ENCODE peak calls at places on chromosomes 3 and 15, in eight cellular contexts. Z is lung; A is tibial artery; Q is right atrium auricular region; F is CD8-positive, alpha-beta memory T cell; J is fibroblast of lung; D is effector memory CD4-positive, alpha-beta T cell; G is H9. C is an unnamed sample.

GRCh38 chr3:39334205-39334604 is 4.7 kb downstream of the CCR8 start:
- DNase-seq in F (no peak), A (no peak), Q (no peak), Z (no peak), D (no peak), G (no peak), J (no peak), C (no peak)

GRCh38 chr3:81395739-81396138 is 365.7 kb downstream of the GBE1 start:
- DNase-seq in A (no peak), J (no peak), Z (no peak), G (peak), Q (no peak), F (no peak), D (no peak), C (peak)

GRCh38 chr15:25543156-25543555 is 104.3 kb upstream of the UBE3A start:
- DNase-seq in J (peak), Q (peak), Z (peak), A (peak), D (no peak), F (no peak), G (no peak), C (no peak)

GRCh38 chr3:150090006-150090405 is 119.3 kb upstream of the PFN2 start:
- DNase-seq in G (no peak), A (no peak), Q (no peak), D (no peak), F (no peak), J (no peak), Z (no peak), C (no peak)

GRCh38 chr3:169148448-169149348 is 514.8 kb downstream of the MECOM start:
- DNase-seq in G (no peak), D (no peak), F (no peak), J (no peak), Q (no peak), Z (no peak), A (no peak), C (no peak)

GRCh38 chr15:70016511-70016994 is 81.2 kb downstream of the TLE3 start:
- DNase-seq in G (no peak), Z (no peak), F (no peak), Q (no peak), J (no peak), D (no peak), A (no peak), C (no peak)

GRCh38 chr3:126850370-126851085 is 132.4 kb upstream of the PLXNA1 start:
- DNase-seq in D (no peak), J (peak), Z (peak), Q (peak), A (no peak), G (peak), F (no peak), C (peak)

GRCh38 chr15:48086162-48086561 is 34.6 kb upstream of the SLC24A5 start:
- DNase-seq in J (no peak), A (no peak), D (no peak), Z (no peak), G (no peak), Q (no peak), F (no peak), C (no peak)

GRCh38 chr3:194570184-194570583 is 63.0 kb downstream of the TMEM44 start:
- DNase-seq in J (no peak), Q (no peak), A (no peak), F (no peak), G (no peak), Z (no peak), D (no peak), C (no peak)

GRCh38 chr15:63905558-63906265 is 72.0 kb upstream of the HERC1 start:
- DNase-seq in A (no peak), D (no peak), F (no peak), G (no peak), J (no peak), Q (no peak), Z (no peak), C (no peak)

GRCh38 chr3:194806991-194807685 is 121.5 kb downstream of the FAM43A start:
- DNase-seq in A (no peak), Q (no peak), J (no peak), Z (no peak), D (no peak), G (no peak), F (no peak), C (no peak)

GRCh38 chr3:52704611-52705437 is 767 bp downstream of the GLT8D1 start:
- DNase-seq in Q (peak), D (no peak), A (no peak), F (no peak), J (peak), Z (no peak), G (no peak), C (peak)
- H3K27ac ChIP-seq in Q (peak), D (peak), A (peak), F (peak), J (peak), Z (peak), G (no peak), C (peak)

GRCh38 chr3:14441920-14442300 is 39.5 kb downstream of the SLC6A6 start:
- DNase-seq in Q (no peak), F (no peak), A (no peak), D (no peak), G (no peak), Z (no peak), J (no peak), C (no peak)
- H3K27ac ChIP-seq in Q (no peak), F (no peak), A (no peak), D (no peak), G (no peak), Z (peak), J (no peak), C (no peak)

GRCh38 chr3:61595826-61596225 is 34.5 kb downstream of the PTPRG start:
- DNase-seq in G (no peak), F (no peak), D (no peak), Z (no peak), A (no peak), Q (no peak), J (no peak), C (no peak)

GRCh38 chr3:61594144-61594977 is 33.0 kb downstream of the PTPRG start:
- DNase-seq in A (no peak), Q (no peak), J (no peak), Z (no peak), F (no peak), G (no peak), D (no peak), C (no peak)

GRCh38 chr3:61591300-61591699 is 29.9 kb downstream of the PTPRG start:
- DNase-seq in A (no peak), F (no peak), J (no peak), Q (no peak), G (no peak), Z (no peak), D (no peak), C (no peak)

GRCh38 chr3:61593630-61594029 is 32.3 kb downstream of the PTPRG start:
- DNase-seq in J (no peak), Z (no peak), A (no peak), F (no peak), G (no peak), Q (no peak), D (no peak), C (no peak)

DNA sequence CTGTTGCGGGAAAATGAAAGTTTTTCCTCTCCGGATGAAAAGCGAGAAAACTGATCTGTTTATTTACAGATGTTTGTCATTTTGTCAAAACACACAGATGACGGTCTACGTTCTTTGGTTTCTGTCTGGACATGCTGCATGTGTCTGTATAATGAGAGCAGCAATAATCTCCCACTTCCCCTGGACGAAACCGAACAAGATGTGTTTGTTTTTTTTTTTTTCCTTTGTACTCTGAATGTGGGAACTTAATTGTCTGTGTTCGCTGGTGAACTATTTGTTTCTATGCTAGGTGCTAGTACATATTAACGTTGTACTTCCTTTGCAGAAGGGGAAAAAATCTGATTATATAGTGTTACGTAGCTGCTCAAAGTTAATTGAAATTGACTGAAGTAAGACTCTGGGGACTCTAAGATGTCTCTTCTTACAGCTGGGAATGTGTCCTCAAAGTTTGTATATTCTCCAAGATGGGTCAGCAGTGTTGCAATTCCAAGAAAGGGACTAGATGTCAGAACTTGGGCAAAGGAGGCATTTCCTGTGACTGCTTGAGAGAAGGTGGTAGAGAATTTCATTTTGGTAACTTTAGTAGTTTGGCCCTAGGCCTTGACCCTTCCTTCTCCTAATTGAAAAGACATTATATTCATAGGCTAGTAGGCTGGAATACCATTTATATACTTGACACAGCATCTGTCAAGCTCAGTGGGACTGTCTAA is 33.8 kb downstream of the PTPRG start:
- DNase-seq in J (peak), G (no peak), A (no peak), F (no peak), Z (no peak), D (no peak), Q (no peak), C (no peak)
- H3K27ac ChIP-seq in J (peak), G (no peak), A (no peak), F (no peak), Z (no peak), D (no peak), Q (peak), C (no peak)

DNA sequence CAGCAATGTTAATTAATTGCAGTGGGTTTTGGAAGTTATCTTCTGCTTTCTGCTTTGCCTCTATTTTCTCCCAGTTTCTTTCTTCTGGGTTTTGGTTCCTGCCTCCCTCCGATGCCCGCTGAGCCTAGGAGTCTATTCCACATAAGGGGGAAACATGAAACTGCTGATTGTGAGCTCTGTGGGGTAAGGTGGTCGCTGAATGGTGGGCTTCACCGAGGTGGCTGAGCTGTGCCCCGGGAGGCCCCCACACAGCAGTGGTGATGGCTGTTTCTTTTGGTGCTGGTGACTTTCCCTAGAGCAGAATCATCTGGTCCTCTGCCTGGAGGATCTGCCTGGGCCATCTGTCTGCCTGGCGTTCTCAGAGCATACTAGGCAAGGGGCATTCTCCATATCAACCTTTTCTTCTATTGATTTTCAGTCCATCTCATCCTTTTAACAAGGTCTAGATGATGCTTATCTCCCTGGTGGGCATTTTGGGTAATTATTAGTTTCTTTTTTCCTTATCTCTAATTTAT is 68.8 kb upstream of the ATP2B2 start:
- DNase-seq in G (no peak), J (no peak), Q (no peak), Z (no peak), F (no peak), A (no peak), D (no peak), C (no peak)
- H3K27ac ChIP-seq in G (no peak), J (no peak), Q (no peak), Z (no peak), F (no peak), A (no peak), D (no peak), C (no peak)

DNA sequence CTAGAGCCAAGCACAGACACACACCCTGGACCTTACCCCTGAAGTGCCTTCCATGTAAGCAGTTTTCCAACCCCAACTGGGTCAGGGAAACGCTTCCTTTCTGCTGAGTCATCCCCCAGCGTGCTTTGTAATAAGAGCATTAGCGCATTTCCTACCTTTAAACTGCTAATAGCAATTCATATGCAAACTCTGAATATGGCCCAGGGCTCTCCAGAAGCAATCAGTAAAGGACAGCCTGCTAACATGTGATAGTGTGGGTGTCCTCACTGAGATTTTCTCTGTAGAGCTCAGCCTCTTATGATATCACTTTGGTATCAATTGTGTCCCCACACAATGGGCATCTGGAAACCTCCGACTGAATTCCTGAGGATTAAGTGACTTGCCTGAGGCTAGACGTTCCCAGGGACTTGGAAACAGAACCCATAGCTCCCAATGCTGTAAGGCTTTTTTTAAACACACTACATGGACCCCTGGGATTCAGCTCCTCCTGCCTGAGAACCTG is 5.6 kb downstream of the GABRB3 start:
- DNase-seq in A (no peak), D (no peak), F (no peak), G (peak), Q (no peak), J (no peak), Z (no peak), C (no peak)
- H3K27ac ChIP-seq in A (no peak), D (no peak), F (no peak), G (peak), Q (no peak), J (no peak), Z (no peak), C (no peak)

GRCh38 chr15:78083186-78083585 is 5.7 kb upstream of the TBC1D2B start:
- DNase-seq in J (no peak), D (no peak), F (no peak), Z (no peak), A (no peak), Q (no peak), G (no peak), C (no peak)
- H3K27ac ChIP-seq in J (no peak), D (no peak), F (no peak), Z (peak), A (no peak), Q (no peak), G (no peak), C (no peak)

GRCh38 chr3:132004571-132004970 is 30.2 kb downstream of the CPNE4 start:
- DNase-seq in D (no peak), F (no peak), Q (no peak), A (no peak), J (peak), Z (no peak), G (no peak), C (no peak)

GRCh38 chr3:132007617-132008016 is 27.2 kb downstream of the CPNE4 start:
- DNase-seq in D (no peak), Z (no peak), A (no peak), J (no peak), G (no peak), Q (no peak), F (no peak), C (no peak)

GRCh38 chr3:132014105-132014504 is 20.7 kb downstream of the CPNE4 start:
- DNase-seq in A (no peak), Z (no peak), D (no peak), G (no peak), F (no peak), J (no peak), Q (no peak), C (no peak)

GRCh38 chr3:132006605-132007204 is 28.1 kb downstream of the CPNE4 start:
- DNase-seq in F (no peak), A (no peak), Q (no peak), G (peak), D (no peak), J (peak), Z (peak), C (peak)

GRCh38 chr3:132008841-132009638 is 25.8 kb downstream of the CPNE4 start:
- DNase-seq in G (no peak), Q (no peak), F (no peak), Z (no peak), D (no peak), A (no peak), J (no peak), C (no peak)
- H3K27ac ChIP-seq in G (no peak), Q (no peak), F (no peak), Z (no peak), D (no peak), A (no peak), J (no peak), C (no peak)

C was measured in HepG2.